ENCODE peak calls at places on chromosome 15, in four cellular contexts. K is HS-5, U is MCF 10A, C is C1 segment of cervical spinal cord. J is an unnamed sample.

GRCh38 chr15:89551502-89551901 is 23.8 kb upstream of the TICRR start:
- DNase-seq in U (no peak), C (no peak), K (no peak), J (no peak)

GRCh38 chr15:28107111-28107893 is 8.2 kb upstream of the OCA2 start:
- DNase-seq in C (no peak), K (no peak), U (no peak), J (no peak)

GRCh38 chr15:92323480-92323879 is 70.2 kb upstream of the ST8SIA2 start:
- DNase-seq in C (no peak), K (no peak), U (no peak), J (no peak)

GRCh38 chr15:29457729-29458128 is 188.1 kb upstream of the NSMCE3 start:
- DNase-seq in K (no peak), U (no peak), C (no peak), J (no peak)

GRCh38 chr15:99250494-99251435 is 516 bp upstream of the LRRC28 start:
- DNase-seq in C (peak), U (peak), K (peak), J (peak)

GRCh38 chr15:63352808-63353207 is 28.8 kb downstream of the CA12 start:
- DNase-seq in C (no peak), U (no peak), K (no peak), J (no peak)

GRCh38 chr15:89803941-89804800 is 10.5 kb downstream of the ANPEP start:
- DNase-seq in U (peak), K (no peak), C (no peak), J (no peak)

GRCh38 chr15:39685999-39686613 is 96.5 kb downstream of the FSIP1 start:
- DNase-seq in U (peak), C (no peak), K (no peak), J (no peak)

GRCh38 chr15:98896002-98896721 is 111.4 kb downstream of the PGPEP1L start:
- DNase-seq in C (no peak), U (no peak), K (no peak), J (no peak)

GRCh38 chr15:91956026-91956723 is 102.7 kb downstream of the SLCO3A1 start:
- DNase-seq in U (peak), C (peak), K (no peak), J (peak)

GRCh38 chr15:31268911-31269784 is 57.5 kb upstream of the KLF13 start:
- DNase-seq in K (no peak), C (no peak), U (no peak), J (no peak)

GRCh38 chr15:100234158-100235029 is 107.4 kb downstream of the ADAMTS17 start:
- DNase-seq in C (no peak), U (peak), K (no peak), J (no peak)

GRCh38 chr15:82126346-82126745 is 80.5 kb upstream of the MEX3B start:
- DNase-seq in K (no peak), U (no peak), C (no peak), J (no peak)

GRCh38 chr15:79248183-79248582 is 34.3 kb upstream of the ANKRD34C start:
- DNase-seq in C (no peak), U (no peak), K (no peak), J (peak)

GRCh38 chr15:55496716-55497115 is 11.3 kb downstream of the DNAAF4 start:
- DNase-seq in K (no peak), U (no peak), C (no peak), J (no peak)